ENCODE peak calls at places on chromosomes 13 and 19, in six cellular contexts. U is A549, S is K562, Z is HepG2, P is endothelial cell of umbilical vein, T is GM12878. Y is an unnamed sample.

GRCh38 chr19:44943801-44944249 is 1.8 kb downstream of the APOC4 start:
- DNase-seq in S (peak), T (no peak), U (no peak), Z (no peak), P (no peak), Y (peak)

GRCh38 chr13:99208845-99209527 is 8.3 kb downstream of the UBAC2 start:
- DNase-seq in S (no peak), T (no peak), U (no peak), Z (no peak), P (no peak), Y (no peak)

GRCh38 chr13:110444226-110444653 is 117.3 kb downstream of the RAB20 start:
- DNase-seq in P (no peak), U (no peak), T (no peak), Z (no peak), S (no peak), Y (peak)

GRCh38 chr13:63381078-63381859 is 1965.6 kb upstream of the PCDH20 start:
- DNase-seq in U (no peak), T (no peak), P (peak), Z (no peak), S (no peak), Y (no peak)

GRCh38 chr13:26422036-26422435 is 135.4 kb upstream of the WASF3 start:
- DNase-seq in P (no peak), T (no peak), S (no peak), Z (no peak), U (no peak), Y (no peak)

GRCh38 chr19:1505012-1505411 is 7.8 kb downstream of the ADAMTSL5 start:
- DNase-seq in Z (no peak), P (no peak), U (no peak), S (no peak), T (no peak), Y (no peak)

GRCh38 chr13:28318418-28318995 is 176.4 kb downstream of the FLT1 start:
- DNase-seq in P (no peak), U (no peak), Z (no peak), S (no peak), T (no peak), Y (no peak)

GRCh38 chr13:51341804-51342203 is 2.3 kb downstream of the SERPINE3 start:
- DNase-seq in Z (no peak), U (no peak), P (no peak), S (no peak), T (no peak), Y (no peak)

GRCh38 chr13:59000770-59001169 is 1163.0 kb downstream of the DIAPH3 start:
- DNase-seq in U (no peak), T (no peak), P (no peak), Z (no peak), S (no peak), Y (no peak)

GRCh38 chr19:12779162-12779993 is 4.0 kb upstream of the HOOK2 start:
- DNase-seq in T (no peak), U (peak), P (peak), S (peak), Z (peak), Y (peak)

GRCh38 chr13:97574926-97575325 is 141.0 kb downstream of the RAP2A start:
- DNase-seq in S (no peak), Z (peak), T (no peak), U (peak), P (peak), Y (peak)

GRCh38 chr13:93217701-93218100 is 8.9 kb upstream of the GPC6 start:
- DNase-seq in U (no peak), T (no peak), Z (peak), P (no peak), S (peak), Y (no peak)

GRCh38 chr19:52099497-52100138 is 4.1 kb upstream of the ZNF841 start:
- DNase-seq in Z (peak), T (no peak), U (no peak), P (no peak), S (no peak), Y (no peak)

GRCh38 chr19:35718345-35719041 is 690 bp downstream of the KMT2B start:
- DNase-seq in P (peak), U (peak), S (no peak), T (no peak), Z (no peak), Y (peak)

GRCh38 chr19:27765397-27765796 is 1447.6 kb downstream of the UQCRFS1 start:
- DNase-seq in Z (no peak), T (no peak), U (no peak), P (no peak), S (no peak), Y (no peak)

DNA sequence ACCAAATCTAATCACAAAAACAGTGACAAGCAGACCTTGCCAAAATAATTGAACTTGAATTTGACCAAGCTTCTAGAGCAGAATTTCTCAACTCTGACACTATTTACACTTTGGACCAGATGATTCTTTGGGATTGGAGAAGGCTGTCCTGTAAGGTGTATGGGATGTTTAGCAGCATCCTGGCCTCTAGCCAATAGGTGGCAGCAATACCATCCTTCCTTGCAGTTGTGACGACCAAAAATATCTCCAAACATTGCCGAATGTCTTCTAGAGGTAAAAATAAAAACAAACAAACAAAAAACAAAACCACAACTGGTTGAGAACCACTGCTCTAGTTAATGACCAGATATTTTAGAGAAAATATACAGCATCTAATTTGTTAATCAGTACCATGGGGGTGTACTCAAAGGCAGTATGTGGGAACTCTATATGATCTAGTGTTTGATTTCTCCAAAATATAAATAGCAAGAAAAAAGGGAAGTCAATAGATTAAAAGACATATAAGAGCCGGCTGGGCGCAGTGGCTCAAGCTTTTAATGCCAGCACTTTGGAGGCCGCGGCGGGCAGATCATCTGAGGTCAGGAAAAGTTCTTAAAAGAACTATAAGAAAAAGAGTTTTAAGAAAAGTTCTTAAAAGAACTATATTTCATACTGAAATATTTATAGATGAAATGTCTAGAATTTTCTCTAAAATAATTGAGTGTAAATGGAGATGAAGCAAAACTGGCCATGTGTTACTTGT is 60.9 kb upstream of the ZNF527 start:
- DNase-seq in T (no peak), Z (no peak), P (no peak), U (peak), S (no peak), Y (peak)
- TF ChIP-seq MYC in T (no peak), Z (no peak), P (no peak), U (no peak), S (no peak), Y (no peak)

GRCh38 chr13:42474954-42475353 is 99.0 kb upstream of the TNFSF11 start:
- DNase-seq in T (no peak), U (no peak), Z (no peak), S (no peak), P (peak), Y (no peak)

GRCh38 chr13:42477588-42478190 is 96.3 kb upstream of the TNFSF11 start:
- DNase-seq in U (no peak), T (no peak), S (no peak), Z (no peak), P (no peak), Y (no peak)

GRCh38 chr13:42484396-42484795 is 89.6 kb upstream of the TNFSF11 start:
- DNase-seq in Z (no peak), S (no peak), U (no peak), T (no peak), P (no peak), Y (no peak)

GRCh38 chr13:42478531-42479156 is 95.3 kb upstream of the TNFSF11 start:
- DNase-seq in S (no peak), U (peak), Z (no peak), T (no peak), P (peak), Y (peak)
- TF ChIP-seq MYC in S (no peak), U (no peak), Z (no peak), T (no peak), P (no peak), Y (no peak)

GRCh38 chr13:85140192-85140591 is 659.0 kb downstream of the SLITRK6 start:
- DNase-seq in S (no peak), T (no peak), U (no peak), P (no peak), Z (no peak), Y (no peak)

GRCh38 chr13:85137516-85137915 is 661.7 kb downstream of the SLITRK6 start:
- DNase-seq in T (no peak), U (no peak), Z (no peak), S (no peak), P (no peak), Y (no peak)

GRCh38 chr13:85141425-85141824 is 657.8 kb downstream of the SLITRK6 start:
- DNase-seq in P (no peak), S (no peak), U (no peak), T (no peak), Z (no peak), Y (no peak)

GRCh38 chr13:85148009-85148408 is 651.2 kb downstream of the SLITRK6 start:
- DNase-seq in T (no peak), P (peak), U (peak), S (no peak), Z (peak), Y (no peak)

GRCh38 chr13:85142351-85142750 is 656.9 kb downstream of the SLITRK6 start:
- DNase-seq in T (no peak), U (no peak), S (no peak), P (no peak), Z (no peak), Y (no peak)
- TF ChIP-seq MYC in T (no peak), U (no peak), S (no peak), P (no peak), Z (no peak), Y (no peak)

GRCh38 chr19:2845107-2845506 is 3.8 kb downstream of the ZNF555 start:
- DNase-seq in P (no peak), U (no peak), S (no peak), Z (no peak), T (no peak), Y (no peak)

GRCh38 chr19:2846180-2846935 is 5.1 kb downstream of the ZNF555 start:
- DNase-seq in S (no peak), U (no peak), T (no peak), Z (no peak), P (no peak), Y (no peak)

GRCh38 chr19:2841858-2842574 is 741 bp downstream of the ZNF555 start:
- DNase-seq in P (no peak), Z (no peak), T (no peak), S (peak), U (no peak), Y (peak)

GRCh38 chr19:2837430-2837829 is 3.8 kb upstream of the ZNF555 start:
- DNase-seq in S (no peak), T (no peak), P (no peak), Z (peak), U (no peak), Y (no peak)

GRCh38 chr19:2840794-2841790 is at the start of gene ZNF555:
- DNase-seq in T (peak), P (peak), S (peak), Z (peak), U (peak), Y (peak)
- TF ChIP-seq MYC in T (no peak), P (no peak), S (peak), Z (peak), U (no peak), Y (peak)

GRCh38 chr19:18503337-18503970 is 18.4 kb downstream of the ELL start:
- DNase-seq in T (no peak), P (no peak), Z (no peak), U (no peak), S (no peak), Y (no peak)

GRCh38 chr19:18503971-18504885 is 17.6 kb downstream of the ELL start:
- DNase-seq in P (no peak), U (peak), T (no peak), S (no peak), Z (peak), Y (no peak)

GRCh38 chr19:18506545-18506944 is 15.3 kb downstream of the ELL start:
- DNase-seq in P (no peak), U (no peak), T (no peak), S (no peak), Z (no peak), Y (no peak)

GRCh38 chr19:18506101-18506534 is 15.8 kb downstream of the ELL start:
- DNase-seq in P (no peak), Z (no peak), T (no peak), U (no peak), S (no peak), Y (peak)

GRCh38 chr19:18504886-18505610 is 16.8 kb downstream of the ELL start:
- DNase-seq in S (no peak), Z (no peak), T (no peak), P (no peak), U (no peak), Y (no peak)
- TF ChIP-seq MYC in S (no peak), Z (peak), T (no peak), P (no peak), U (no peak), Y (no peak)

GRCh38 chr19:13827656-13828055 is 32.4 kb downstream of the ZSWIM4 start:
- DNase-seq in T (no peak), U (peak), P (no peak), S (no peak), Z (no peak), Y (no peak)
- TF ChIP-seq MYC in T (no peak), U (no peak), P (no peak), S (no peak), Z (no peak), Y (no peak)

DNA sequence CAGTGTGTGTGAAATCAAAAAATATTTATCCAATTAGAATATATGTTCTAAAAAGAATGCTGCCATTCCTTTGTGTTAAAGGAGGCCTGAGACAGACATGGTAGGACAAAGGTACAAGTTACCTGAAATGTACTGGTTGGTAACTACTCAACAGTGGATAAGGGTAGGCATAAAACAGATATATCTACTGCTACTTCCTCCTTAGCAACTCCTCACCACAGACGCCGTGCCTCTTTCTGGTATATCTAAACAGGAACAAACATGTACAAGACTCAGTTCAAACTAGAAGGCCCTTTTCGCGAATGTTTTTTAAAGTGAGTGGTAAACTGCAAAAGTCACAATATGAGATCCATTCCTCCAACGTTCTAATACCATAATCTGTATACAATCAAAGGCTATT is 86.9 kb downstream of the TBC1D4 start:
- DNase-seq in S (no peak), P (no peak), U (no peak), T (no peak), Z (no peak), Y (peak)
- TF ChIP-seq MYC in S (no peak), P (no peak), U (no peak), T (no peak), Z (no peak), Y (peak)

GRCh38 chr19:47391510-47392223 is 27.7 kb downstream of the MEIS3 start:
- DNase-seq in S (peak), U (peak), Z (peak), T (peak), P (peak), Y (peak)
- TF ChIP-seq MYC in S (no peak), U (no peak), Z (no peak), T (no peak), P (no peak), Y (peak)

DNA sequence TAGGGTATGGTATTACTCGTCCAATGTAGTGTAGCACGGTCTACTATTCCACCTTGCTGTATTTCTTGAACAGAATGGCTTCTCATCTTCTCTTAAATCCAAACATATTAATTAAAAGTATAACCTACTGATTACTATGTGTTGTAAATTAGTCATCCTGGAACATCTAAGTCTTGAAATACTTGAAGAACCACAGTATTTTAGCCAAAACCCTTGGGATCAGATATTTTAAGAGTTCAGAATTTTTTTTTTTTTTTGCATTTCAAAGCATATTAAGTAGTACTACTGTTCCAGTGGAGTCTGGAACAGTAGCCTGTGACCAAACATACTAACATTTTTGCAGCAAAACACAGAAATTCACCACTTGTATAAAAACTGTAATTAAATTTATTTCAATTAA is 30.1 kb downstream of the ZC3H13 start:
- DNase-seq in T (no peak), U (no peak), P (no peak), S (no peak), Z (no peak), Y (no peak)
- TF ChIP-seq MYC in T (no peak), U (no peak), P (no peak), S (no peak), Z (no peak), Y (no peak)

DNA sequence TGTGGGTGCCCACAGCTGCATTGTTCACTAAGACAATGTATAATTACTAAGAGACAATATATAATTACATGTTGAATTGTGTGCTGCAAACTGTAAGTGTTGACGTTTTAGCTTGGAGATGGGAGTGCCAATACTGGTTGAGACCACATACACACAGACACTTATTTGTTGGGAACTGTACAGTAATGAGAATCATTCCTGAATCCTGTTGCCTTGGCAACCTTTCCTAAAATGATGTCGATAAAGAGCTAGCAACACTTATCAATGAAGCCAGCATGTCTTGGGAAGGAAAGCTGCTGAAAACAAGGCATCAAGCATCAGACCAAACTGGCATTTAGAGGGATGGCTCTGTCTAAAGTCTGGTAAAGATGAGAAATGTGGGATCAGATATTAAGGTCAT is 51.3 kb downstream of the PCDH8 start:
- DNase-seq in U (no peak), P (no peak), Z (no peak), T (no peak), S (no peak), Y (no peak)
- TF ChIP-seq MYC in U (no peak), P (no peak), Z (no peak), T (no peak), S (no peak), Y (no peak)

Y was measured in NB4.